ENCODE peak calls at places on chromosomes 2 and 18, in five cellular contexts. One of them, this sample, is unnamed.

GRCh38 chr2:234425923-234426603 is 70.8 kb downstream of the ARL4C start:
- DNase-seq in BJ: no peak
- DNase-seq in mucosa of gallbladder: peak; percentile 25
- DNase-seq in stimulated activated CD8-positive, alpha-beta memory T cell treated with anti-CD3 and anti-CD28 coated beads, Interleukin-12 subunit alpha, Interleukin-12 subunit beta, amount 100 ng/mL, for 4 hours: no peak
- DNase-seq in activated CD4-positive, alpha-beta T cell treated with anti-CD3 and anti-CD28 coated beads, Interleukin-2, amount 10 ng/mL, durations not matched to agents 7 days and 5 days: peak; percentile 92
- DNase-seq in this sample: no peak

GRCh38 chr2:489084-489483 is 188.1 kb downstream of the TMEM18 start:
- DNase-seq in BJ: no peak
- DNase-seq in mucosa of gallbladder: no peak
- DNase-seq in stimulated activated CD8-positive, alpha-beta memory T cell treated with anti-CD3 and anti-CD28 coated beads, Interleukin-12 subunit alpha, Interleukin-12 subunit beta, amount 100 ng/mL, for 4 hours: no peak
- DNase-seq in activated CD4-positive, alpha-beta T cell treated with anti-CD3 and anti-CD28 coated beads, Interleukin-2, amount 10 ng/mL, durations not matched to agents 7 days and 5 days: no peak
- DNase-seq in this sample: no peak

GRCh38 chr2:60818272-60818671 is 62.2 kb downstream of the PAPOLG start:
- DNase-seq in BJ: no peak
- DNase-seq in mucosa of gallbladder: no peak
- DNase-seq in stimulated activated CD8-positive, alpha-beta memory T cell treated with anti-CD3 and anti-CD28 coated beads, Interleukin-12 subunit alpha, Interleukin-12 subunit beta, amount 100 ng/mL, for 4 hours: peak; percentile 37
- DNase-seq in activated CD4-positive, alpha-beta T cell treated with anti-CD3 and anti-CD28 coated beads, Interleukin-2, amount 10 ng/mL, durations not matched to agents 7 days and 5 days: no peak
- DNase-seq in this sample: no peak

GRCh38 chr18:13269599-13270011 is 51.0 kb downstream of the LDLRAD4 start:
- DNase-seq in BJ: no peak
- DNase-seq in mucosa of gallbladder: peak; percentile 46
- DNase-seq in stimulated activated CD8-positive, alpha-beta memory T cell treated with anti-CD3 and anti-CD28 coated beads, Interleukin-12 subunit alpha, Interleukin-12 subunit beta, amount 100 ng/mL, for 4 hours: no peak
- DNase-seq in activated CD4-positive, alpha-beta T cell treated with anti-CD3 and anti-CD28 coated beads, Interleukin-2, amount 10 ng/mL, durations not matched to agents 7 days and 5 days: no peak
- DNase-seq in this sample: peak; percentile 63

GRCh38 chr2:107419191-107419590 is 407.5 kb upstream of the RGPD4 start:
- DNase-seq in BJ: no peak
- DNase-seq in mucosa of gallbladder: no peak
- DNase-seq in stimulated activated CD8-positive, alpha-beta memory T cell treated with anti-CD3 and anti-CD28 coated beads, Interleukin-12 subunit alpha, Interleukin-12 subunit beta, amount 100 ng/mL, for 4 hours: no peak
- DNase-seq in activated CD4-positive, alpha-beta T cell treated with anti-CD3 and anti-CD28 coated beads, Interleukin-2, amount 10 ng/mL, durations not matched to agents 7 days and 5 days: no peak
- DNase-seq in this sample: no peak

GRCh38 chr2:65503746-65504145 is 71.3 kb upstream of the SPRED2 start:
- DNase-seq in BJ: no peak
- DNase-seq in mucosa of gallbladder: no peak
- DNase-seq in stimulated activated CD8-positive, alpha-beta memory T cell treated with anti-CD3 and anti-CD28 coated beads, Interleukin-12 subunit alpha, Interleukin-12 subunit beta, amount 100 ng/mL, for 4 hours: no peak
- DNase-seq in activated CD4-positive, alpha-beta T cell treated with anti-CD3 and anti-CD28 coated beads, Interleukin-2, amount 10 ng/mL, durations not matched to agents 7 days and 5 days: no peak
- DNase-seq in this sample: no peak

GRCh38 chr2:72028351-72028995 is 119.2 kb downstream of the CYP26B1 start:
- DNase-seq in BJ: no peak
- DNase-seq in mucosa of gallbladder: peak; percentile 5
- DNase-seq in stimulated activated CD8-positive, alpha-beta memory T cell treated with anti-CD3 and anti-CD28 coated beads, Interleukin-12 subunit alpha, Interleukin-12 subunit beta, amount 100 ng/mL, for 4 hours: no peak
- DNase-seq in activated CD4-positive, alpha-beta T cell treated with anti-CD3 and anti-CD28 coated beads, Interleukin-2, amount 10 ng/mL, durations not matched to agents 7 days and 5 days: no peak
- DNase-seq in this sample: no peak

GRCh38 chr2:5111581-5111980 is 580.6 kb upstream of the SOX11 start:
- DNase-seq in BJ: no peak
- DNase-seq in mucosa of gallbladder: no peak
- DNase-seq in stimulated activated CD8-positive, alpha-beta memory T cell treated with anti-CD3 and anti-CD28 coated beads, Interleukin-12 subunit alpha, Interleukin-12 subunit beta, amount 100 ng/mL, for 4 hours: no peak
- DNase-seq in activated CD4-positive, alpha-beta T cell treated with anti-CD3 and anti-CD28 coated beads, Interleukin-2, amount 10 ng/mL, durations not matched to agents 7 days and 5 days: no peak
- DNase-seq in this sample: no peak

GRCh38 chr18:49072940-49073339 is 122.2 kb upstream of the SMAD7 start:
- DNase-seq in BJ: no peak
- DNase-seq in mucosa of gallbladder: no peak
- DNase-seq in stimulated activated CD8-positive, alpha-beta memory T cell treated with anti-CD3 and anti-CD28 coated beads, Interleukin-12 subunit alpha, Interleukin-12 subunit beta, amount 100 ng/mL, for 4 hours: no peak
- DNase-seq in activated CD4-positive, alpha-beta T cell treated with anti-CD3 and anti-CD28 coated beads, Interleukin-2, amount 10 ng/mL, durations not matched to agents 7 days and 5 days: no peak
- DNase-seq in this sample: no peak

GRCh38 chr2:74142340-74142739 is 5.4 kb downstream of the BOLA3 start:
- DNase-seq in BJ: no peak
- DNase-seq in mucosa of gallbladder: no peak
- DNase-seq in stimulated activated CD8-positive, alpha-beta memory T cell treated with anti-CD3 and anti-CD28 coated beads, Interleukin-12 subunit alpha, Interleukin-12 subunit beta, amount 100 ng/mL, for 4 hours: no peak
- DNase-seq in activated CD4-positive, alpha-beta T cell treated with anti-CD3 and anti-CD28 coated beads, Interleukin-2, amount 10 ng/mL, durations not matched to agents 7 days and 5 days: no peak
- DNase-seq in this sample: no peak

GRCh38 chr18:79405781-79406575 is 10.2 kb downstream of the NFATC1 start:
- DNase-seq in BJ: no peak
- DNase-seq in mucosa of gallbladder: peak; percentile 73
- DNase-seq in stimulated activated CD8-positive, alpha-beta memory T cell treated with anti-CD3 and anti-CD28 coated beads, Interleukin-12 subunit alpha, Interleukin-12 subunit beta, amount 100 ng/mL, for 4 hours: peak; percentile 68
- DNase-seq in activated CD4-positive, alpha-beta T cell treated with anti-CD3 and anti-CD28 coated beads, Interleukin-2, amount 10 ng/mL, durations not matched to agents 7 days and 5 days: peak; percentile 91
- DNase-seq in this sample: peak; percentile 74

GRCh38 chr2:20451761-20452499 is 5.1 kb downstream of the RHOB start:
- DNase-seq in BJ: no peak
- DNase-seq in mucosa of gallbladder: no peak
- DNase-seq in stimulated activated CD8-positive, alpha-beta memory T cell treated with anti-CD3 and anti-CD28 coated beads, Interleukin-12 subunit alpha, Interleukin-12 subunit beta, amount 100 ng/mL, for 4 hours: no peak
- DNase-seq in activated CD4-positive, alpha-beta T cell treated with anti-CD3 and anti-CD28 coated beads, Interleukin-2, amount 10 ng/mL, durations not matched to agents 7 days and 5 days: no peak
- DNase-seq in this sample: no peak

This sample was measured in left cardiac atrium.